ENCODE peak calls at places on chromosomes 1 and 21, in six cellular contexts. M, V, J, I, Y and O are unnamed samples.

GRCh38 chr1:3159121-3159520 is 90.1 kb downstream of the PRDM16 start:
- ATAC-seq in J (no peak), M (no peak), V (no peak), I (no peak), Y (no peak), O (no peak)

GRCh38 chr21:18161841-18162240 is 82.8 kb upstream of the CHODL start:
- ATAC-seq in M (no peak), V (no peak), Y (no peak), J (no peak), I (no peak), O (no peak)

GRCh38 chr1:241593186-241593585 is 47.0 kb downstream of the CHML start:
- ATAC-seq in V (no peak), M (no peak), Y (no peak), J (no peak), I (no peak), O (no peak)

GRCh38 chr1:172561252-172561651 is 28.3 kb downstream of the SUCO start:
- ATAC-seq in I (no peak), M (no peak), Y (no peak), J (no peak), V (no peak), O (no peak)

GRCh38 chr1:67515324-67516080 is 85.3 kb upstream of the SERBP1 start:
- ATAC-seq in I (no peak), Y (no peak), M (no peak), V (no peak), J (no peak), O (no peak)

GRCh38 chr1:229225331-229225782 is 45.6 kb upstream of the RAB4A start:
- ATAC-seq in I (no peak), Y (no peak), J (no peak), M (no peak), V (no peak), O (no peak)

GRCh38 chr1:40341509-40342380 is 24.7 kb upstream of the COL9A2 start:
- ATAC-seq in V (peak), I (no peak), Y (no peak), M (no peak), J (no peak), O (no peak)

GRCh38 chr1:8496473-8496872 is 178.6 kb downstream of the SLC45A1 start:
- ATAC-seq in V (no peak), M (no peak), J (no peak), I (peak), Y (peak), O (no peak)

GRCh38 chr1:160624464-160624863 is 22.4 kb downstream of the SLAMF1 start:
- ATAC-seq in I (no peak), J (no peak), Y (no peak), M (no peak), V (no peak), O (no peak)

GRCh38 chr1:21620461-21620860 is 48.7 kb downstream of the RAP1GAP start:
- ATAC-seq in Y (no peak), I (no peak), V (no peak), J (no peak), M (peak), O (no peak)

GRCh38 chr21:33578959-33579542 is 9.4 kb downstream of the DONSON start:
- ATAC-seq in I (no peak), M (no peak), J (no peak), Y (no peak), V (no peak), O (no peak)

GRCh38 chr1:234642428-234642827 is 32.5 kb upstream of the IRF2BP2 start:
- ATAC-seq in M (no peak), J (no peak), Y (no peak), I (no peak), V (no peak), O (no peak)

GRCh38 chr1:15341634-15342375 is 67.9 kb upstream of the EFHD2 start:
- ATAC-seq in V (no peak), M (no peak), J (no peak), I (peak), Y (no peak), O (no peak)

GRCh38 chr1:244140420-244140819 is 89.3 kb downstream of the ZBTB18 start:
- ATAC-seq in Y (no peak), M (no peak), J (no peak), V (no peak), I (no peak), O (no peak)

GRCh38 chr1:60283690-60284089 is 210.1 kb upstream of the C1orf87 start:
- ATAC-seq in V (no peak), J (no peak), I (no peak), M (peak), Y (no peak), O (no peak)

GRCh38 chr1:183180213-183180612 is 5.9 kb upstream of the LAMC2 start:
- ATAC-seq in V (no peak), I (no peak), Y (peak), M (peak), J (peak), O (peak)

GRCh38 chr1:179969962-179970361 is 15.4 kb downstream of the CEP350 start:
- ATAC-seq in V (no peak), Y (peak), J (no peak), M (no peak), I (no peak), O (peak)

GRCh38 chr21:45538381-45539045 is 3.7 kb downstream of the SLC19A1 start:
- ATAC-seq in I (no peak), V (no peak), Y (no peak), J (no peak), M (no peak), O (no peak)

GRCh38 chr1:39110325-39110851 is 84.2 kb downstream of the NDUFS5 start:
- ATAC-seq in I (no peak), V (no peak), M (peak), J (peak), Y (peak), O (peak)

GRCh38 chr21:29174607-29175013 is 44.2 kb downstream of the MAP3K7CL start:
- ATAC-seq in V (no peak), I (no peak), Y (no peak), M (peak), J (no peak), O (no peak)

GRCh38 chr1:72606216-72606615 is 323.9 kb upstream of the NEGR1 start:
- ATAC-seq in Y (no peak), I (no peak), V (no peak), J (no peak), M (no peak), O (no peak)

GRCh38 chr1:40742363-40743061 is 41.1 kb upstream of the KCNQ4 start:
- ATAC-seq in I (no peak), Y (peak), V (no peak), J (peak), M (no peak), O (no peak)

GRCh38 chr1:99173900-99174299 is 90.4 kb upstream of the PLPPR4 start:
- ATAC-seq in J (no peak), V (no peak), Y (no peak), M (no peak), I (no peak), O (no peak)

GRCh38 chr1:178955391-178955954 is 70.2 kb upstream of the FAM20B start:
- ATAC-seq in J (no peak), I (no peak), Y (no peak), M (no peak), V (no peak), O (no peak)

GRCh38 chr1:232084584-232085223 is 458.1 kb downstream of the DISC1 start:
- ATAC-seq in V (no peak), M (no peak), I (no peak), Y (no peak), J (no peak), O (no peak)

GRCh38 chr1:114979278-114979891 is 50.2 kb upstream of the TSHB start:
- ATAC-seq in J (no peak), I (peak), M (peak), V (no peak), Y (peak), O (no peak)

GRCh38 chr1:160665330-160666078 is 18.7 kb upstream of the SLAMF1 start:
- ATAC-seq in M (peak), Y (peak), V (no peak), J (peak), I (peak), O (peak)

GRCh38 chr1:86950712-86951111 is 36.3 kb downstream of the HS2ST1 start:
- ATAC-seq in V (no peak), M (no peak), I (no peak), J (no peak), Y (no peak), O (no peak)

GRCh38 chr21:28856588-28857250 is 136.0 kb downstream of the LTN1 start:
- ATAC-seq in M (no peak), Y (no peak), V (no peak), I (no peak), J (no peak), O (peak)

GRCh38 chr1:224245188-224245587 is 62.1 kb downstream of the DEGS1 start:
- ATAC-seq in J (peak), V (peak), Y (peak), M (peak), I (peak), O (peak)

GRCh38 chr1:50179639-50180038 is 70.9 kb downstream of the ELAVL4 start:
- ATAC-seq in J (no peak), V (no peak), M (no peak), Y (no peak), I (no peak), O (no peak)

GRCh38 chr1:165875604-165876003 is 48.2 kb downstream of the UCK2 start:
- ATAC-seq in Y (no peak), J (no peak), I (no peak), M (peak), V (no peak), O (no peak)

GRCh38 chr1:52454779-52455178 is 50.4 kb downstream of the PRPF38A start:
- ATAC-seq in V (no peak), I (no peak), Y (no peak), M (no peak), J (no peak), O (no peak)

GRCh38 chr1:183349201-183349711 is 68.9 kb downstream of the NMNAT2 start:
- ATAC-seq in M (no peak), I (no peak), V (no peak), Y (peak), J (no peak), O (peak)